ENCODE peak calls at places on chromosomes 11 and 22, in ten cellular contexts. Y is endothelial cell, R is NCI-H1105, C is spleen, O is HL-60, L is NCI-H460, Q is foreskin fibroblast, X is coronary artery, G is C1 segment of cervical spinal cord, Z is ELR. P is an unnamed sample.

GRCh38 chr22:24592144-24592845 is 578 bp downstream of the LRRC75B start:
- DNase-seq in Y (no peak), R (no peak), C (no peak), O (no peak), L (no peak), Q (peak; percentile 53), X (peak; percentile 75), G (no peak), Z (peak; percentile 41), P (no peak)

GRCh38 chr11:129323896-129324522 is 51.6 kb upstream of the BARX2 start:
- DNase-seq in Y (no peak), R (no peak), C (no peak), O (peak; percentile 78), L (peak; percentile 19), Q (peak; percentile 62), X (no peak), G (no peak), Z (no peak), P (no peak)

GRCh38 chr11:1826552-1827094 is 8.2 kb upstream of the SYT8 start:
- DNase-seq in Y (no peak), R (no peak), C (no peak), O (no peak), L (peak; percentile 26), Q (peak; percentile 43), X (peak; percentile 92), G (no peak), Z (peak; percentile 20), P (no peak)

GRCh38 chr11:118437046-118437735 is 899 bp downstream of the KMT2A start:
- DNase-seq in Y (peak; percentile 37), R (peak; percentile 63), C (peak; percentile 85), O (no peak), L (no peak), Q (peak; percentile 72), X (peak; percentile 77), G (peak; percentile 45), Z (peak; percentile 59), P (peak; percentile 10)

GRCh38 chr22:24107668-24108067 is 73.6 kb upstream of the SUSD2 start:
- DNase-seq in Y (no peak), R (no peak), C (no peak), O (no peak), L (no peak), Q (peak; percentile 94), X (peak; percentile 87), G (peak; percentile 53), Z (peak; percentile 63), P (no peak)

GRCh38 chr11:117097567-117098268 is 510 bp downstream of the SIK3 start:
- DNase-seq in Y (peak; percentile 50), R (peak; percentile 53), C (no peak), O (peak; percentile 38), L (no peak), Q (peak; percentile 47), X (peak; percentile 83), G (peak; percentile 59), Z (peak; percentile 45), P (no peak)

GRCh38 chr22:43381693-43382092 is 30.1 kb upstream of the MPPED1 start:
- DNase-seq in Y (no peak), R (no peak), C (no peak), O (peak; percentile 47), L (no peak), Q (no peak), X (no peak), G (no peak), Z (no peak), P (no peak)

GRCh38 chr11:72364754-72365153 is 69.6 kb downstream of the CLPB start:
- DNase-seq in Y (no peak), R (no peak), C (no peak), O (no peak), L (no peak), Q (no peak), X (no peak), G (no peak), Z (no peak), P (no peak)

GRCh38 chr22:31075961-31076360 is 5.2 kb upstream of the SMTN start:
- DNase-seq in Y (no peak), R (no peak), C (peak; percentile 77), O (no peak), L (no peak), Q (peak; percentile 92), X (peak; percentile 93), G (no peak), Z (no peak), P (no peak)

GRCh38 chr11:9462172-9462799 is 1.5 kb downstream of the ZNF143 start:
- DNase-seq in Y (no peak), R (no peak), C (peak; percentile 54), O (no peak), L (no peak), Q (peak; percentile 30), X (no peak), G (no peak), Z (no peak), P (no peak)

GRCh38 chr11:5809122-5809519 is 397 bp downstream of the OR52N2 start:
- DNase-seq in Y (peak; percentile 52), R (no peak), C (no peak), O (no peak), L (no peak), Q (peak; percentile 8), X (no peak), G (no peak), Z (no peak), P (no peak)

GRCh38 chr11:2451336-2451735 is 6.5 kb downstream of the KCNQ1 start:
- DNase-seq in Y (no peak), R (no peak), C (peak; percentile 67), O (no peak), L (no peak), Q (no peak), X (no peak), G (no peak), Z (no peak), P (no peak)